ENCODE peak calls at places on chromosomes 11 and 22, in six cellular contexts. I is foreskin fibroblast, P is psoas muscle, X is GM23248, Q is T follicular helper cell, D is stomach. W is an unnamed sample.

GRCh38 chr11:75308116-75308515 is 43.3 kb downstream of the ARRB1 start:
- DNase-seq in I (no peak), Q (no peak), D (peak), X (no peak), P (peak), W (no peak)

GRCh38 chr22:40050258-40050657 is 55.5 kb downstream of the FAM83F start:
- DNase-seq in P (no peak), I (no peak), X (no peak), D (no peak), Q (no peak), W (no peak)

GRCh38 chr11:122637538-122637937 is 18.0 kb upstream of the UBASH3B start:
- DNase-seq in Q (no peak), I (no peak), D (no peak), P (no peak), X (no peak), W (no peak)

GRCh38 chr11:17250561-17251350 is 25.8 kb upstream of the NUCB2 start:
- DNase-seq in X (peak), P (no peak), I (no peak), Q (no peak), D (no peak), W (no peak)

GRCh38 chr11:41201156-41201555 is 258.3 kb downstream of the LRRC4C start:
- DNase-seq in I (no peak), Q (no peak), P (no peak), D (peak), X (peak), W (peak)

GRCh38 chr11:1793091-1793490 is 29.4 kb upstream of the CTSD start:
- DNase-seq in D (no peak), X (no peak), Q (no peak), P (no peak), I (no peak), W (no peak)

GRCh38 chr11:123330071-123330470 is 100.0 kb upstream of the GRAMD1B start:
- DNase-seq in D (no peak), X (no peak), Q (no peak), I (no peak), P (no peak), W (no peak)

GRCh38 chr11:123570939-123571590 is 83.4 kb downstream of the SCN3B start:
- DNase-seq in X (no peak), D (no peak), Q (no peak), P (no peak), I (no peak), W (no peak)

GRCh38 chr22:46365166-46365624 is 29.7 kb downstream of the TRMU start:
- DNase-seq in Q (no peak), D (no peak), P (peak), X (no peak), I (no peak), W (no peak)

GRCh38 chr22:49724893-49725489 is 102.7 kb downstream of the BRD1 start:
- DNase-seq in Q (peak), P (peak), X (peak), D (peak), I (peak), W (peak)

GRCh38 chr11:119721129-119722120 is 7.6 kb downstream of the NECTIN1 start:
- DNase-seq in P (peak), X (peak), Q (no peak), D (no peak), I (no peak), W (peak)

GRCh38 chr11:101686514-101686913 is 102.7 kb upstream of the TRPC6 start:
- DNase-seq in I (peak), X (peak), P (no peak), D (no peak), Q (no peak), W (peak)

GRCh38 chr22:47093720-47094119 is 331.3 kb downstream of the TBC1D22A start:
- DNase-seq in D (no peak), I (no peak), Q (no peak), X (no peak), P (no peak), W (no peak)

GRCh38 chr11:44445500-44446340 is 119.7 kb upstream of the CD82 start:
- DNase-seq in D (peak), X (no peak), I (no peak), P (no peak), Q (no peak), W (no peak)

W was measured in H4.